ENCODE peak calls at places on chromosomes 13 and 19, in ten cellular contexts. H is breast epithelium; G is A549; J is CD4-positive, alpha-beta T cell; F is neural crest cell; K is foreskin fibroblast; Q is activated CD8-positive, alpha-beta T cell treated with anti-CD3 and anti-CD28 coated beads for 36 hours; Y is heart right ventricle; Z is Calu3; B is dorsolateral prefrontal cortex. L is an unnamed sample.

GRCh38 chr19:40503300-40503699 is 36.5 kb downstream of the SPTBN4 start:
- DNase-seq in G (no peak), Y (no peak), Q (no peak), J (no peak), B (no peak), H (no peak), F (peak), K (no peak), Z (no peak), L (no peak)

GRCh38 chr19:31325342-31325741 is 23.9 kb downstream of the TSHZ3 start:
- DNase-seq in Z (no peak), B (no peak), Y (no peak), H (no peak), Q (no peak), J (no peak), G (no peak), K (no peak), F (no peak), L (no peak)

GRCh38 chr19:30153326-30154210 is 211.5 kb downstream of the URI1 start:
- DNase-seq in B (no peak), Y (no peak), K (no peak), G (no peak), Z (no peak), Q (peak), H (no peak), J (no peak), F (no peak), L (no peak)

GRCh38 chr13:38979891-38980627 is 10.6 kb downstream of the STOML3 start:
- DNase-seq in G (no peak), H (no peak), Z (no peak), Y (peak), F (peak), K (peak), Q (no peak), J (no peak), B (peak), L (peak)

GRCh38 chr19:31392514-31392913 is 43.3 kb upstream of the TSHZ3 start:
- DNase-seq in K (peak), B (no peak), Y (no peak), H (no peak), J (no peak), F (no peak), G (no peak), Z (no peak), Q (no peak), L (peak)

GRCh38 chr13:32126756-32127155 is 95.2 kb downstream of the FRY start:
- DNase-seq in Q (no peak), H (no peak), Z (no peak), B (no peak), Y (no peak), G (no peak), F (no peak), J (no peak), K (no peak), L (no peak)

GRCh38 chr13:31638577-31638976 is 100.7 kb upstream of the RXFP2 start:
- DNase-seq in Y (peak), K (peak), H (no peak), J (no peak), G (no peak), Z (no peak), F (no peak), B (no peak), Q (no peak), L (peak)

GRCh38 chr19:30379841-30380610 is 7.8 kb downstream of the ZNF536 start:
- DNase-seq in K (no peak), Q (no peak), H (no peak), J (no peak), Y (no peak), Z (no peak), F (no peak), G (no peak), B (peak), L (no peak)

GRCh38 chr13:64505511-64505910 is 2724.6 kb downstream of the PCDH9 start:
- DNase-seq in J (no peak), F (no peak), Q (no peak), G (no peak), H (no peak), Z (no peak), B (no peak), K (peak), Y (no peak), L (peak)

GRCh38 chr19:36418287-36419001 is at the start of gene ZFP82:
- DNase-seq in G (peak), Z (no peak), Y (peak), K (peak), H (peak), J (peak), F (peak), B (peak), Q (peak), L (peak)

GRCh38 chr19:36169084-36169760 is 17.0 kb upstream of the COX7A1 start:
- DNase-seq in H (no peak), F (no peak), Y (peak), G (no peak), Q (no peak), B (no peak), J (no peak), K (no peak), Z (no peak), L (peak)

GRCh38 chr19:628168-628567 is 5.2 kb downstream of the POLRMT start:
- DNase-seq in K (no peak), H (no peak), G (no peak), J (no peak), Q (peak), B (no peak), Y (no peak), Z (no peak), F (no peak), L (no peak)

GRCh38 chr19:55173717-55174409 is 6.2 kb downstream of the SYT5 start:
- DNase-seq in Z (peak), K (peak), F (peak), J (no peak), G (peak), Q (peak), H (no peak), Y (peak), B (peak), L (peak)

GRCh38 chr19:48529156-48529555 is 17.5 kb upstream of the LMTK3 start:
- DNase-seq in Z (no peak), G (no peak), K (no peak), J (no peak), Y (no peak), B (no peak), F (no peak), Q (no peak), H (no peak), L (no peak)

GRCh38 chr13:30689752-30690151 is 45.6 kb upstream of the ALOX5AP start:
- DNase-seq in Z (no peak), Y (no peak), B (no peak), Q (no peak), F (no peak), G (no peak), J (no peak), K (no peak), H (no peak), L (no peak)

GRCh38 chr13:43054803-43055802 is 31.7 kb downstream of the DNAJC15 start:
- DNase-seq in B (no peak), H (no peak), J (peak), Z (peak), Y (peak), K (peak), G (no peak), F (no peak), Q (peak), L (peak)

GRCh38 chr13:90302113-90302512 is 1045.4 kb upstream of the MIR17HG start:
- DNase-seq in B (no peak), Z (no peak), G (no peak), F (no peak), J (no peak), Y (no peak), Q (no peak), K (peak), H (no peak), L (no peak)

GRCh38 chr13:43782686-43783085 is 4.1 kb downstream of the ENOX1 start:
- DNase-seq in B (no peak), K (peak), J (no peak), Q (no peak), Y (no peak), H (no peak), F (no peak), Z (no peak), G (no peak), L (no peak)

GRCh38 chr13:100515410-100515800 is 73.2 kb downstream of the GGACT start:
- DNase-seq in Y (no peak), F (no peak), B (no peak), G (no peak), H (no peak), Z (no peak), Q (no peak), K (no peak), J (no peak), L (no peak)

GRCh38 chr19:46634045-46634655 is 1.9 kb downstream of the GNG8 start:
- DNase-seq in Q (peak), Y (peak), B (peak), F (peak), K (peak), G (peak), H (peak), J (peak), Z (peak), L (peak)

GRCh38 chr13:23618341-23618740 is 48.1 kb downstream of the TNFRSF19 start:
- DNase-seq in G (peak), Y (no peak), H (no peak), K (peak), Z (peak), F (no peak), B (no peak), Q (no peak), J (no peak), L (no peak)

GRCh38 chr13:24115671-24116070 is 44.8 kb upstream of the SPATA13 start:
- DNase-seq in B (no peak), G (no peak), Q (no peak), K (no peak), Y (no peak), J (no peak), H (no peak), Z (no peak), F (no peak), L (no peak)

GRCh38 chr13:42996584-42996983 is 4.5 kb upstream of the EPSTI1 start:
- DNase-seq in Z (no peak), J (no peak), B (no peak), K (peak), Y (no peak), F (no peak), Q (no peak), H (no peak), G (peak), L (peak)

GRCh38 chr19:48452255-48452654 is 3.1 kb upstream of the KCNJ14 start:
- DNase-seq in H (no peak), Q (no peak), Y (no peak), J (no peak), F (no peak), K (no peak), Z (peak), G (no peak), B (no peak), L (no peak)

GRCh38 chr13:95180513-95181245 is 120.6 kb downstream of the ABCC4 start:
- DNase-seq in Z (no peak), F (no peak), H (no peak), K (no peak), B (no peak), J (no peak), G (no peak), Q (no peak), Y (no peak), L (no peak)

GRCh38 chr19:14347999-14348889 is 33.0 kb upstream of the ADGRE5 start:
- DNase-seq in J (peak), B (peak), K (peak), Z (peak), Y (peak), H (peak), Q (peak), F (peak), G (peak), L (peak)

GRCh38 chr19:4115050-4115817 is 8.7 kb downstream of the MAP2K2 start:
- DNase-seq in J (peak), Y (peak), F (no peak), Q (peak), Z (no peak), K (no peak), G (no peak), B (peak), H (no peak), L (peak)

GRCh38 chr13:51221674-51222509 is at the start of gene FAM124A:
- DNase-seq in Q (peak), Y (peak), J (peak), H (no peak), Z (peak), B (no peak), F (no peak), G (peak), K (peak), L (peak)

GRCh38 chr19:1749373-1750342 is 3.6 kb upstream of the ONECUT3 start:
- DNase-seq in J (no peak), K (no peak), H (no peak), F (no peak), G (no peak), B (no peak), Q (no peak), Y (no peak), Z (no peak), L (no peak)

GRCh38 chr19:7540761-7541480 is 5.4 kb downstream of the PNPLA6 start:
- DNase-seq in H (no peak), K (peak), Q (peak), G (no peak), Y (no peak), F (no peak), J (no peak), B (no peak), Z (no peak), L (peak)

GRCh38 chr13:110530839-110531499 is 30.6 kb downstream of the RAB20 start:
- DNase-seq in Z (no peak), Q (no peak), Y (no peak), J (no peak), H (no peak), K (no peak), G (no peak), B (no peak), F (no peak), L (no peak)

GRCh38 chr19:51687791-51688664 is 5.1 kb upstream of the SPACA6 start:
- DNase-seq in G (peak), Q (no peak), Y (peak), Z (peak), H (peak), J (no peak), K (peak), B (peak), F (no peak), L (peak)

GRCh38 chr19:311813-312261 is 20.6 kb upstream of the PLPP2 start:
- DNase-seq in G (no peak), H (no peak), Z (no peak), B (no peak), J (no peak), Y (peak), Q (no peak), K (no peak), F (no peak), L (no peak)

GRCh38 chr13:108270442-108270841 is 924 bp downstream of the TNFSF13B start:
- DNase-seq in B (no peak), Z (no peak), Y (no peak), Q (peak), G (no peak), F (no peak), H (no peak), K (no peak), J (no peak), L (peak)

GRCh38 chr13:112341446-112341845 is 34.7 kb upstream of the SPACA7 start:
- DNase-seq in Q (no peak), Y (no peak), Z (no peak), J (no peak), H (no peak), F (no peak), G (no peak), K (no peak), B (no peak), L (no peak)

GRCh38 chr13:57629821-57630235 is 1.7 kb upstream of the PCDH17 start:
- DNase-seq in F (peak), B (peak), Q (peak), Y (peak), K (peak), J (no peak), H (no peak), G (no peak), Z (no peak), L (peak)

GRCh38 chr19:1156305-1156801 is 17.7 kb downstream of the SBNO2 start:
- DNase-seq in K (peak), Y (no peak), H (no peak), B (no peak), Z (no peak), F (no peak), G (no peak), Q (no peak), J (no peak), L (no peak)

GRCh38 chr13:113862191-113862765 is 1.6 kb downstream of the GAS6 start:
- DNase-seq in G (no peak), B (peak), K (peak), Z (no peak), Y (peak), F (no peak), J (no peak), H (peak), Q (no peak), L (no peak)

GRCh38 chr13:113861433-113862030 is 2.3 kb downstream of the GAS6 start:
- DNase-seq in H (peak), Z (no peak), F (no peak), Q (no peak), B (peak), G (no peak), K (peak), Y (no peak), J (no peak), L (no peak)

GRCh38 chr13:113864303-113864890 is 521 bp upstream of the GAS6 start:
- DNase-seq in F (no peak), J (no peak), Q (no peak), K (peak), H (peak), B (peak), Z (no peak), Y (no peak), G (no peak), L (peak)

GRCh38 chr13:113862766-113863510 is 938 bp downstream of the GAS6 start:
- DNase-seq in J (no peak), K (peak), B (peak), H (peak), G (peak), Q (no peak), Z (no peak), F (no peak), Y (peak), L (peak)

DNA sequence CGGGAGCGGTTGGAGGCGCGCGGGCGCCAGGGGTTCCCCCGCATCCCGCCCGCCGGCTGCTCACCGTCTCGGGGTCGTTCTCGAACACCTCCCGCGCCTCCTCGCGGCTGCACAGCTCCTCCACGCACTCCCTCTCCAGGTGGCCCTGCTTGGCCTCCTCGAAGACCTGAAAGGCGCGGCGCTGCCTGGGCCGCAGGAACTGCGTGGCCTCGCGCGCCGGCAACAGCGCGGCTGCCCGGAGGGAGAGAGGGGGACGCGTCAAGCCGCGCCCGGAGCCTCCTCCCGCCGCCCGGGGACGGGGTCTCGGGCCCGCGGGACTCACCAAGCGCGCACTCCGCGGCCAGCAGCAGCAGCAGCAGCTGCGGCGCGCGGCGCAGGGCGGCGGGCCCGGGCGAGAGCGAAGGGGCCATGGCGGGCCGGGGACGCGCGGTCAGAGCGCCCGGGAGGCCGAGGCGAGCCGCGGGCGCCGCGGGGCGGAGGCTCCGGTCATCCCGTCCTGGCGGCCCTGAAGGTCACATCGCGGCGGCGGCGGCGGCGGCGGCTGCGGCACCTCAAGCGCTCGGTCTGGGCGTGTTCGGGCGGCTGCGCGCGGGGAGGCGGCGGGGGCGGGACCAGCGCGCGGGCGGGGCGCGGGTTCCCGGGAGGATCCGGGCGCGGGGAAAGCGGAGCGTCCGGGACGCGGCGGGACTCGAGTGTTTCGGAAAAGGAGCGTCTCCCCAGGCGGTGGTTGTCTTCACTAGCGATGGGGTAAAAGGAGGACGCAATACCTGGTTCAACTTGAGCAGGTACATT is at the start of gene GAS6:
- DNase-seq in H (peak), G (peak), B (peak), K (peak), Q (no peak), Z (no peak), F (peak), Y (peak), J (no peak), L (peak)
- TF ChIP-seq CTCF in H (no peak), G (peak), B (no peak), K (peak), Q (no peak), Z (no peak), F (no peak), Y (no peak), J (no peak), L (peak)

DNA sequence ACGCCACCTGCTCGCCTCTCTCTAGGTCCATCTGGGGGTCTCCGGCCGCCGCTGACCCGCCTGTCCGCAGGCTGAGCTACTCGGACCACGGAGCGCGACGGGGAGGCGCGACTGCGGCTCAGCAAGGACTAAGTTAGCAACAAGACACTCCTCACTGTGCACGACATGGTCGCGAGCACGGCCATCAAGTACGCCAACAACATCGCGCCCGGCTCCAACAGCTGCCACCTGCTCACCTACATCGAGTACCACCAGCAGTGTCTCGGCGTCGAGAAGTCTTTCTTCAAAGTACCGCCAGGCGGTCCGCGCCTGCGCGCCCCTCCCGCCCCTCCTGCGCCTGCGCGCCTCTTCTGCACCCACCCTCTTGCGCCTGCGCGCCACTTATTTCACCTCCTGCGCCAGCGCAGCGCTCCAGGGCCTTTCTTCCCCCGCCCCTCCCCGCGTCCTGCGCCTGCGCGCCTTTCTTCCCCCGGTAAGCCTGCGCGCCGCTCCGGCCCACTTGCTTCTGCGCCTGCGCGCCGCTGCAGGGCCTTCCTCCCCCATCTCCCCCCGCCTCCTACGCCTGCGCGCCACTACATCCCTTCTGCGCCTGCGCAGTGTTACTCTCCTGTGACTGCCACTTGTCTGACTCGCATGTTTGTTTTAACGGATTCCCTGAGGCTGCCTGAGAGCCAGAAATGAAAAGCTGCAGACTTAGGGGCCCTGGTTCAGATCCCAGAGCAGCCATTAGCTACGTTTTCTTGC is 63.9 kb downstream of the ACSBG2 start:
- DNase-seq in Z (peak), F (peak), K (peak), B (peak), Q (peak), H (peak), G (peak), J (peak), Y (peak), L (peak)
- TF ChIP-seq CTCF in Z (no peak), F (peak), K (peak), B (peak), Q (peak), H (peak), G (no peak), J (peak), Y (peak), L (peak)

GRCh38 chr13:109500146-109500773 is 286.1 kb downstream of the IRS2 start:
- DNase-seq in H (no peak), G (peak), K (peak), B (peak), Y (no peak), F (no peak), Q (no peak), Z (no peak), J (no peak), L (peak)
- TF ChIP-seq CTCF in H (no peak), G (no peak), K (no peak), B (no peak), Y (no peak), F (peak), Q (no peak), Z (no peak), J (no peak), L (no peak)

GRCh38 chr13:49516467-49516866 is 20.7 kb downstream of the PHF11 start:
- DNase-seq in H (no peak), G (no peak), Y (no peak), F (no peak), Q (no peak), Z (no peak), J (no peak), B (no peak), K (no peak), L (no peak)

GRCh38 chr13:49521216-49521615 is 25.5 kb downstream of the PHF11 start:
- DNase-seq in B (no peak), H (no peak), K (no peak), G (no peak), Y (no peak), Z (no peak), J (no peak), Q (no peak), F (no peak), L (no peak)

GRCh38 chr13:49512578-49512977 is 16.8 kb downstream of the PHF11 start:
- DNase-seq in J (no peak), Z (no peak), Y (no peak), K (no peak), Q (no peak), G (no peak), H (no peak), F (no peak), B (no peak), L (no peak)

DNA sequence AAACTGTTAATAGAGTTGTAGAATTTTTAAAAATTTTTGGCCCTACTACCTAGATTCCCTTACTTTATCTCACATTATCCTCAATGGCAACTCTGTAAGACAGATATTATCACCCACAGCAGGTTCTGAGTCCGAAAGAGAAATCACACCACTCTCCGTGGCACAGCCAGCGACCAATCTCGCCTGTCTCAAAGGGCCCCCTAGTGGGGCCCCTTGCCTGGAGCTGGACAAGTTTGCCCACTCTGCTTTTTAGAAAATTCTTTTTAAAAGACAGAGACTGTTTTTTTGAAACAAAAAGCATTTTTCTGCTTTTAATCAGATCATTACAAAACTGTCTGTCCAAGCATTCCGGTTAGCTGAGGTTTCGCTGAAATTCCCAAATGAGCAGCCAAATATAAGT is 21.7 kb downstream of the PHF11 start:
- DNase-seq in J (no peak), Q (no peak), Y (no peak), Z (no peak), K (peak), B (peak), G (no peak), H (no peak), F (peak), L (peak)
- TF ChIP-seq CTCF in J (peak), Q (no peak), Y (peak), Z (no peak), K (peak), B (peak), G (peak), H (no peak), F (peak), L (peak)

L was measured in cardiac muscle cell.